ENCODE peak calls at places on chromosomes 16 and 17, in five cellular contexts. H is H1, L is A549, Z is GM12878, X is stomach. O is an unnamed sample.

GRCh38 chr16:86572041-86572521 is 5.5 kb downstream of the FOXC2 start:
- DNase-seq in H (no peak), L (no peak), Z (no peak), X (no peak), O (no peak)

GRCh38 chr17:81251091-81251942 is 12.2 kb downstream of the NDUFAF8 start:
- DNase-seq in H (no peak), L (no peak), Z (no peak), X (no peak), O (no peak)

GRCh38 chr16:3954411-3954921 is 74.0 kb upstream of the CREBBP start:
- DNase-seq in H (no peak), L (no peak), Z (no peak), X (no peak), O (no peak)

GRCh38 chr16:89859809-89860075 is 13.7 kb upstream of the TCF25 start:
- DNase-seq in H (no peak), L (no peak), Z (no peak), X (no peak), O (no peak)

GRCh38 chr17:8806206-8807069 is 7.3 kb upstream of the MFSD6L start:
- DNase-seq in H (no peak), L (no peak), Z (no peak), X (no peak), O (no peak)

GRCh38 chr16:25633549-25633948 is 58.2 kb upstream of the HS3ST4 start:
- DNase-seq in H (peak; percentile 9), L (peak; percentile 35), Z (no peak), X (no peak), O (peak; percentile 20)

GRCh38 chr17:78357177-78357586 is 2.7 kb downstream of the SOCS3 start:
- DNase-seq in H (no peak), L (peak; percentile 55), Z (no peak), X (no peak), O (peak; percentile 68)

GRCh38 chr16:85319208-85319983 is 207.1 kb upstream of the CIBAR2 start:
- DNase-seq in H (no peak), L (no peak), Z (no peak), X (no peak), O (no peak)

GRCh38 chr16:28200661-28201060 is 11.1 kb downstream of the XPO6 start:
- DNase-seq in H (no peak), L (no peak), Z (no peak), X (no peak), O (no peak)

GRCh38 chr17:77803726-77804125 is 154.8 kb upstream of the TNRC6C start:
- DNase-seq in H (no peak), L (no peak), Z (no peak), X (no peak), O (no peak)

GRCh38 chr17:71546369-71546864 is 574.4 kb upstream of the SOX9 start:
- DNase-seq in H (no peak), L (no peak), Z (no peak), X (no peak), O (no peak)

GRCh38 chr17:57873261-57874057 is 23.6 kb upstream of the MRPS23 start:
- DNase-seq in H (no peak), L (no peak), Z (no peak), X (no peak), O (no peak)

GRCh38 chr17:77365584-77366186 is 224.9 kb downstream of the SEC14L1 start:
- DNase-seq in H (no peak), L (peak; percentile 76), Z (no peak), X (peak; percentile 79), O (peak; percentile 96)

GRCh38 chr17:38967290-38967738 is at the start of gene FBXO47:
- DNase-seq in H (peak; percentile 94), L (peak; percentile 98), Z (no peak), X (peak; percentile 89), O (peak; percentile 43)

GRCh38 chr17:1413281-1413791 is 13.3 kb upstream of the YWHAE start:
- DNase-seq in H (no peak), L (peak; percentile 55), Z (no peak), X (peak; percentile 89), O (peak; percentile 61)

GRCh38 chr17:61126476-61127240 is 273.0 kb upstream of the TBX2 start:
- DNase-seq in H (no peak), L (no peak), Z (no peak), X (no peak), O (no peak)

GRCh38 chr17:43784628-43785101 is 4.4 kb downstream of the CFAP97D1 start:
- DNase-seq in H (no peak), L (no peak), Z (no peak), X (no peak), O (no peak)

GRCh38 chr16:59878999-59879398 is 1144.9 kb upstream of the GOT2 start:
- DNase-seq in H (no peak), L (peak; percentile 53), Z (no peak), X (no peak), O (no peak)

GRCh38 chr17:3827124-3827773 is 18.8 kb downstream of the NCBP3 start:
- DNase-seq in H (no peak), L (peak; percentile 86), Z (no peak), X (peak; percentile 65), O (no peak)

GRCh38 chr16:69448470-69449193 is 24.2 kb downstream of the CYB5B start:
- DNase-seq in H (no peak), L (peak; percentile 29), Z (no peak), X (no peak), O (no peak)

GRCh38 chr17:82838386-82839063 is 1.3 kb downstream of the ZNF750 start:
- DNase-seq in H (no peak), L (no peak), Z (no peak), X (no peak), O (no peak)

GRCh38 chr17:45432405-45433113 is at the start of gene ARHGAP27:
- DNase-seq in H (no peak), L (no peak), Z (no peak), X (peak; percentile 54), O (no peak)

GRCh38 chr17:37475713-37476420 is 13.8 kb upstream of the DUSP14 start:
- DNase-seq in H (no peak), L (no peak), Z (no peak), X (no peak), O (no peak)

GRCh38 chr17:1592751-1593629 is 30.4 kb upstream of the PITPNA start:
- DNase-seq in H (no peak), L (no peak), Z (peak; percentile 57), X (no peak), O (no peak)

GRCh38 chr17:81448442-81448841 is 53.2 kb downstream of the BAHCC1 start:
- DNase-seq in H (no peak), L (no peak), Z (no peak), X (no peak), O (no peak)

GRCh38 chr17:45436625-45437460 is 4.2 kb upstream of the ARHGAP27 start:
- DNase-seq in H (no peak), L (no peak), Z (no peak), X (no peak), O (no peak)

GRCh38 chr17:60439501-60439900 is 17.2 kb downstream of the CHCT1 start:
- DNase-seq in H (no peak), L (no peak), Z (no peak), X (no peak), O (no peak)

GRCh38 chr16:69108069-69108904 is 2.8 kb downstream of the HAS3 start:
- DNase-seq in H (no peak), L (peak; percentile 32), Z (no peak), X (no peak), O (peak; percentile 46)

GRCh38 chr17:57662021-57662420 is 83.1 kb downstream of the CCDC182 start:
- DNase-seq in H (no peak), L (no peak), Z (no peak), X (no peak), O (no peak)

GRCh38 chr17:75103601-75104554 is 5.9 kb upstream of the ARMC7 start:
- DNase-seq in H (no peak), L (peak; percentile 55), Z (no peak), X (no peak), O (no peak)
- TF ChIP-seq POLR2A in H (no peak), L (no peak), Z (no peak), X (no peak), O (no peak)

DNA sequence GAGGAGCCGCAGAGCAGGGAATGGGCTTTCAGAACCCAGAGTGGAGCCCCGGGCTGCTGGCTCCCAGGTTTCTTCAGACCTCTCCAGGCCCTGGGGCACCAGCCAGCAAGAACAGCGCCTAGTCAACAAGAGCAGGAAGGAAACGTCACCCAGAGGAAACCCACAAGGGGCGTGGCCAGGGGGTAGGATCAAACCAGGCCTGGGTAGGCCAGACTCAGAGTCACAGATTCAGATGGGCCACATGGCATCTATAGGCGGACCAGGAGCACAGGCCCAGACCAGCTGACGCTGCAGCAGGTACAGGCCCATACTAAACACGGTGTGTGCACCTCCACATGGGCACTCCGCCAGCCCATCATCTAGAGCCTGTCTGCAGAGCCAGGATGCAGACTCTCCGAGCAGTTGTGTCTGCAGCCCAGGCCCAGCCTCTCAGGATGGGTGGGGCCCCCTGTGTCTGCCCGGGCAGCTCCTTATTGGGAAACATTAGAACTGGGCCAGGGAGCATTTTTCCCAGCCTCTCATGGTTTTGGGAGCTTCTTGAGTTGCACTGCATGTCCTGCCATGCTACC is at the start of gene NLRP1:
- DNase-seq in H (no peak), L (peak; percentile 31), Z (peak; percentile 84), X (peak; percentile 76), O (peak; percentile 84)
- TF ChIP-seq POLR2A in H (no peak), L (no peak), Z (peak; percentile 74), X (no peak), O (peak; percentile 30)

DNA sequence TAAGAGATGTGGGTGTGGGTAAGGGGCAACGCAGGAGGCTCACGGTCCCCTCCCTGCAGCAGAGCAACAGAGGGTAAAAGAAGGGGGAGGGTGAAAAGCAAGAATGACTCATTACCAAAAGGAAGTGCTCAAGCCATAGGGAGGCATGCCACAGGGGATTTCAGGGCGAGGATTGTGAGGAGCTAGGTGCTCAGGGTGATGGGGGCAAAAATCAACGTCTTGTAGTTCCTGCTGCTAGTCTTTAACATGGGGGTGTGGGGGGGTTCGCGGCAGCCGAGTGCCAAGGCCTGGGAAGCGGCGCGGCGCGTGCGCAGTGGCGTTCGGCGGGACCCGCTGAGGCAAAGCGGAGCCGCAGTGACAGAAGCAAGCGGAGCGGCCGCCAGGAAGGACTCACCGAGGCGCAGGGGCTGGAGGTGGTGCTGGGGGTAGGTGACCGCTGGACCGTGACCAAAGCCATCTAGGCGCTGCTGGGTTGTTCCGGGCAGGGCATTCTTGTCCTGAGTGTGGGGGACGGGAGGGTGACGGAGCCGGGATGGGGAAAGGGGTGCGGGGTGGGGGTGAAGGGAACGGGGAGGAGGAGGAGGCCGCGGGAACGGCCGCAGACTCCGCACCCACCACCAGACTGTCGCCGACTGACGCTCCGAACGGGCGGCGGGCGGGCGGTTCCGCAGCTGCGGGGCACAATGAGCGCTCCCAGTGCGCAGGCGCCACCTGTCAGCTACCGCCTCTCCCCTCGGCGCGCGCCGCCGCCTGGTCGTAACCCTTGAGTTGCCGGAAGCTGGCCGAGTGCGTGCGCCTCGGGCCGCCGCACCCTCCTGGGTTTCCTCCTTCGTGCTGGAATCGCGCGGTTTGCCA is at the start of gene SSH2:
- DNase-seq in H (no peak), L (peak; percentile 95), Z (peak; percentile 67), X (peak; percentile 93), O (peak; percentile 49)
- TF ChIP-seq POLR2A in H (peak; percentile 26), L (peak; percentile 56), Z (peak; percentile 85), X (no peak), O (peak; percentile 66)

DNA sequence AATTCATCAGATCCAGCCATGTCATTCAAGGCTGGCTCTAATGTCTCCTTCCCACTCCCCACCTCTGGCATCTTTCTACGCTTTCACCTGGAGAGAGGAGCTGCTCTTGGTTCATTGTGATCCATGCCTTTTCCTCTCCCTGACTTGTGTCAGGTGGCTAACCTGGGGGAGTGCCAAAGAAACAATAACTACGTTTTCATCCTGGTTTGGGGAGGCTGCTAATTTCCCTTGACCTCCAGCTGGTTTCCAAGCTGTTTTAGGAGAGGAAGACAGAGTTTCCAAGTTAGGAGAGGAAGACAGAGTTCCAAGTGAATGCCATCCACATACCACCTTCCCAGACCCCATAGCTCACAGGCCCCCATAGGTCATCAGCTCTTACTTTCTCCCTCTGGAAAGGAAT is 40.0 kb upstream of the HLF start:
- DNase-seq in H (no peak), L (no peak), Z (no peak), X (no peak), O (no peak)
- TF ChIP-seq POLR2A in H (no peak), L (no peak), Z (no peak), X (no peak), O (no peak)